ENCODE peak calls at places on chromosomes 1 and 21, in five cellular contexts. K, S, E, M and D are unnamed samples.

GRCh38 chr1:26792924-26793323 is 5.2 kb downstream of the PIGV start:
- DNase-seq in K (no peak), S (no peak), E (no peak), M (no peak), D (no peak)

GRCh38 chr1:71836899-71837298 is 445.4 kb downstream of the NEGR1 start:
- DNase-seq in K (no peak), S (no peak), E (no peak), M (no peak), D (no peak)

GRCh38 chr1:37634554-37635308 is at the start of gene RSPO1:
- DNase-seq in K (no peak), S (no peak), E (no peak), M (peak), D (no peak)

GRCh38 chr1:185311589-185312225 is 5.3 kb downstream of the IVNS1ABP start:
- DNase-seq in K (peak), S (no peak), E (no peak), M (peak), D (no peak)

GRCh38 chr1:153705484-153705883 is 22.4 kb upstream of the INTS3 start:
- DNase-seq in K (no peak), S (no peak), E (no peak), M (no peak), D (no peak)

GRCh38 chr1:9763914-9764313 is 59.9 kb downstream of the CLSTN1 start:
- DNase-seq in K (no peak), S (no peak), E (no peak), M (no peak), D (no peak)

GRCh38 chr1:30837653-30838052 is 70.9 kb downstream of the SDC3 start:
- DNase-seq in K (no peak), S (no peak), E (no peak), M (no peak), D (no peak)

GRCh38 chr21:41899431-41900202 is 20.5 kb upstream of the PRDM15 start:
- DNase-seq in K (no peak), S (no peak), E (peak), M (no peak), D (no peak)

GRCh38 chr21:42453301-42454220 is 42.5 kb downstream of the RSPH1 start:
- DNase-seq in K (no peak), S (no peak), E (no peak), M (no peak), D (no peak)

GRCh38 chr1:235105051-235106043 is 23.3 kb downstream of the TOMM20 start:
- DNase-seq in K (no peak), S (no peak), E (no peak), M (peak), D (no peak)

GRCh38 chr1:154609398-154610380 is 1.7 kb upstream of the ADAR start:
- DNase-seq in K (no peak), S (no peak), E (peak), M (no peak), D (no peak)

GRCh38 chr1:161730050-161730564 is 8.8 kb downstream of the FCRLB start:
- DNase-seq in K (no peak), S (no peak), E (no peak), M (peak), D (peak)

GRCh38 chr1:10635385-10635896 is 160.7 kb downstream of the PEX14 start:
- DNase-seq in K (no peak), S (no peak), E (no peak), M (peak), D (no peak)

GRCh38 chr1:3473381-3473844 is 18.9 kb downstream of the ARHGEF16 start:
- DNase-seq in K (peak), S (no peak), E (no peak), M (peak), D (peak)

GRCh38 chr1:37606481-37607263 is 10.9 kb upstream of the GNL2 start:
- DNase-seq in K (no peak), S (no peak), E (no peak), M (peak), D (no peak)

GRCh38 chr1:77579547-77579946 is 102.9 kb downstream of the ZZZ3 start:
- DNase-seq in K (no peak), S (no peak), E (no peak), M (no peak), D (no peak)

GRCh38 chr1:106480629-106481028 is 575.8 kb upstream of the PRMT6 start:
- DNase-seq in K (no peak), S (no peak), E (no peak), M (no peak), D (no peak)

GRCh38 chr1:90607736-90608135 is 109.4 kb downstream of the BARHL2 start:
- DNase-seq in K (no peak), S (no peak), E (no peak), M (no peak), D (no peak)

GRCh38 chr1:154344977-154345837 is 19.9 kb downstream of the ATP8B2 start:
- DNase-seq in K (no peak), S (no peak), E (peak), M (peak), D (peak)

GRCh38 chr1:62429581-62429980 is 7.3 kb upstream of the USP1 start:
- DNase-seq in K (no peak), S (no peak), E (no peak), M (no peak), D (no peak)

GRCh38 chr1:190597361-190597760 is 119.7 kb upstream of the BRINP3 start:
- DNase-seq in K (no peak), S (no peak), E (no peak), M (no peak), D (no peak)

GRCh38 chr1:212286437-212287131 is 1.4 kb downstream of the PPP2R5A start:
- DNase-seq in K (no peak), S (peak), E (no peak), M (peak), D (peak)

GRCh38 chr1:91948501-91949355 is 473 bp upstream of the BRDT start:
- DNase-seq in K (no peak), S (no peak), E (peak), M (peak), D (no peak)

DNA sequence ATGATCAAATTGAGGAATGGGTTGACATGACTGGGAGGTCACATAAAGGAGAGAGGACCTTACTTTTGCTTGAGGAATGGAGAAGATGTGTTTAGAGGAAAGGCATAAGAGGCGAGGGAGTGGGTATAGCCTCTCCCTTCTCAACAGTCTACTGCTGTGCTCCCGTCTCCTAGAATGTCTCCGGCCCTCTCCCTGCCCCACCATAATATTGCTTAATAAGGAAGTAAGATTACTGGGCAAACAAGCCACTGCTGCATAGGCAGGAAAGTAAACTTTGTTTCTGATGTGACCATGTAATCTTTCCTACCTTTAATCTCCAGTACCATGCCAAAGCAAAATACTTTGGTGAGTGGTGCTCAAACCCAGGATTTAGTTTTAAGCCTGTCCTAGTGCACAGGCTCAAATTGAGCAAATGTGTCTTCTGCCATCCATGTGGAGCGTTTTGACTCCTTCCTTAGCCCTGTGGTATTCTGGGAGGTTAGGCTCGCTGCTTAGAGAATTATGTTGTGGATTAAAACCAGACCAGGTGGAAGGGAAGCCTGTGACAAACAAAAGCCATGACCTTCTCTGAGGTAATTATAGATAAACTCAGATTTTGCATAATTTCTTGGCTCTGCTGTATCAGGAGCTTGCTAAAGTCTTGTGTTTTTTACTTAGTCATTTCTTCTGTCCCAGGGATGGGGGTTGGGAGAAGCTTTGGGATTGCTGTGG is 34.3 kb upstream of the DIPK1A start:
- DNase-seq in K (no peak), S (no peak), E (no peak), M (no peak), D (no peak)
- H3K4me3 ChIP-seq in K (no peak), S (no peak), E (no peak), M (no peak), D (no peak)

GRCh38 chr1:8374812-8375211 is 56.9 kb downstream of the SLC45A1 start:
- DNase-seq in K (no peak), S (no peak), E (no peak), M (no peak), D (peak)
- TF ChIP-seq CTCF in K (peak), S (peak), E (peak), M (peak), D (peak)

DNA sequence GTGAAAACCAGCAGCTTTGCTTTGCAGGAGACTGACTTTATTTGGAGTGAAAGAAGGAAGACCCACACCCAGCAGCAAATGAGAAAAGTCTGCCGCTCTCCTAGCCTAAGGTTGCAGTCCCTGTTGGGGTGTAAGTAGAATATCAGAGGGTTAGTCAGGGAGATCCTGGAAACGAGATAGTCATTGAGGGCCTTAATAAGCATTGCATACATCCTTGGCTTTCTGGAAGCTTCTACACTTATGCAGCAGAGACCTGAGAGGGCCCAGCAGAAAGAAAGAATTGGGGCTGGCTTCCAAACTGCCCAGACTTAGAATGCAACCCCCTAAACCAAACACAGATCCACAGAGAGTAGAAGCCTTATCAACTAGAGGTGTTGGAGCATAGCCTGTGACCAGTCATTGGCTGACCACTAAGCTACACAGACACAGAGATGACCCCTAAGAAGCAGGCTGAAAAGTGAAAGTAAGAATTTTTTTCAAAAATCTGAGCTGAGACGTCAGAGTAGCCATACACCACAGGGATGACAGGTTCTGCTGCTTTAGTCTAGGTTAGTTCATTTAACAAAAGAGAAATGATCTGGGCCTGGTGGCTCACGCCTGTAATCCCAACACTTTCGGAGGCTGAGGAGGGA is 98.4 kb downstream of the LYPLAL1 start:
- DNase-seq in K (no peak), S (no peak), E (no peak), M (peak), D (peak)
- H3K4me3 ChIP-seq in K (peak), S (no peak), E (no peak), M (peak), D (no peak)

DNA sequence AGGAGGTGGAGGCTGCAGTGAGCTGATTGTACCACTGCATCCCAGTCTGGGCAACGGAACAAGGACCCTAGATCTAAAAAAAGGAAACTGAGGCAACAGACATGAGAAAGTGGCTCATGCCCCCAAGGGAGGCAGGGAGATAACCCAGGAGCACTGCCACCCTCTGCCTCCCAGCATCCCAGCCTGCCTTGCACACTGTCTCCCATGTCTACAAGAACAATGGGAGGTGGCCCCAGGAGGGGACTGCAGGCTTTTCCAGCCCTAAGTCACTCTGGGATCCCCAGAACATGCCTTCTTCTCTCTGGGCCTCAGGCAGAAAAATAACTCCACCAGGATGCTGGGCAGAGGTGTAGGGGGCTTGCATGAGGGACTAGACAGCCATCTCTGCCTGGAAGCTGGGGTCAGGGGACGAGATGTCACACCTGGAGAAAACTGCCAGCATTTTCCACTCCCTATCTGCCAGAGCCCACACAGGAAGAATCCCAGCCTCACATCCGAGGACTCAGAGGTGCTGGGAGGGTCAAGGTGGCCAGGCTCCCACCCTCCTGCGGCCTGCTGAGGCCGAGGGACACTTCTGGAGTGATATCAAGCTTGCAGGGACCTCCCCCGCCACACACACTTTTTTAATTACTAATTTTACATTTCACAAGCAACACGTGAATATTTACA is 21.4 kb downstream of the RUNX3 start:
- DNase-seq in K (no peak), S (no peak), E (no peak), M (no peak), D (no peak)
- TF ChIP-seq CTCF in K (no peak), S (no peak), E (no peak), M (no peak), D (no peak)

GRCh38 chr1:46717654-46718053 is 1.3 kb downstream of the EFCAB14 start:
- DNase-seq in K (no peak), S (no peak), E (no peak), M (no peak), D (no peak)
- H3K4me3 ChIP-seq in K (peak), S (peak), E (peak), M (peak), D (peak)

DNA sequence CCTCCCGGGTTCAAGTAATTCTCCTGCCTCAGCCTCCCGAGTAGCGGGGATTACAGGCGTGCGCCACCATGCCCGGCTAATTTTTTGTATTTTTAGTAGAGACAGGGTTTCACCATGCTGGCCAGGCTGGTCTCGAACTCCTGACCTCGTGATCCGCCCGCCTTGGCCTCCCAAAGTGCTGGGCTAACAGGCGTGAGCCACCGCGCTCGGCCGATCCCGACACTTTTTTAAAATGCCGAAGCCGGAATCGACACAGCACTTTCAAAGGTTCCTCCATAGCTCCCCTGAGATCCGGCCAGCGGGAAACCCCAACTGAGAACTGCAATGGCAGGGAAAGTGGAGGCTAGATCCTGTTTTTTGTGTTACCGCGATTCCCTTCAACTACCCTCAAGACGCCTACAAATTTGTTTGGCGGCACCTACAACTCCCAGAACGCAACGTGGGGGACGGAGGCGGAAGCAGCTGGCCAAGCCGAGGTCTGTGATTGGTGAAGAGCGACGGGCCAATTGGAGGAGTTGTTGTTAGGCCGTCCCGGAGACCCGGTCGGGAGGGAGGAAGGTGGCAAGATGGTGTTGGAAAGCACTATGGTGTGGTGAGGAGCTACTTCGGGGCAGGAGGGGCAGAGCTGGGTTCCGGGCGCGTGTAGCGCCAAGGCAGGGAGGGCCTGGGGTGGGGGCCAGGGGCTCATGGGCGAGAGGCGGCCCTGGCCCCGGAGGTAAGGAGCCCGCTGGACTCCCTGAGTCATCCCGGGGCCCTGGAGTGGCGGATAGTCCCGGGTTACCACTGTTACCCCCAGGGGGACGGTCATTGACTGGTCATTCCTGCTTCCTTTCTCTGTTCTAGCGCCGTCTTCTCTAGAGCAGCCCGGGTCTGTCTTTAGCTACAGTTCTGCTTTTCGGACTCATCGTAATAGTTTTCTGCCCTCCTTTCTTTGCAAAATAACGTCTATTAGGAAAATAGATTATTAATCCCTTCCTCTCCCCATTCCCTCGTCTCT is at the start of gene PSMD4:
- DNase-seq in K (peak), S (peak), E (peak), M (peak), D (peak)
- TF ChIP-seq CTCF in K (no peak), S (no peak), E (no peak), M (no peak), D (peak)